ENCODE peak calls at places on chromosomes 4 and X, in four cellular contexts. K is colonic mucosa, C is Peyer's patch, G is cardiac muscle cell. L is an unnamed sample.

GRCh38 chr4:15587649-15588048 is 67.5 kb downstream of the FBXL5 start:
- DNase-seq in G (peak; percentile 80), C (no peak), K (no peak), L (no peak)

GRCh38 chrX:150143721-150144440 is 205.6 kb upstream of the EOLA2 start:
- DNase-seq in G (no peak), C (no peak), K (no peak), L (no peak)

GRCh38 chr4:122562436-122562835 is 58.4 kb downstream of the IL21 start:
- DNase-seq in C (no peak), G (no peak), K (no peak), L (no peak)

GRCh38 chr4:43325220-43325967 is 432.9 kb downstream of the GRXCR1 start:
- DNase-seq in G (peak; percentile 13), C (no peak), K (no peak), L (no peak)

GRCh38 chrX:69993494-69993893 is 56.2 kb downstream of the AWAT2 start:
- DNase-seq in C (no peak), K (no peak), G (no peak), L (no peak)

GRCh38 chr4:103091601-103092223 is 7.9 kb downstream of the BDH2 start:
- DNase-seq in G (peak; percentile 74), C (peak; percentile 25), K (peak; percentile 32), L (peak; percentile 36)

GRCh38 chr4:8089862-8090261 is 68.8 kb downstream of the ABLIM2 start:
- DNase-seq in C (no peak), K (no peak), G (no peak), L (no peak)

GRCh38 chrX:49246541-49246940 is 11.3 kb downstream of the CCDC22 start:
- DNase-seq in G (no peak), K (no peak), C (no peak), L (no peak)

GRCh38 chr4:61938250-61938846 is 738.2 kb downstream of the ADGRL3 start:
- DNase-seq in C (no peak), K (no peak), G (no peak), L (no peak)

GRCh38 chr4:95120456-95120855 is 362.7 kb downstream of the BMPR1B start:
- DNase-seq in G (no peak), C (no peak), K (no peak), L (no peak)

GRCh38 chrX:125205918-125206665 is 113.6 kb upstream of the TEX13C start:
- DNase-seq in C (no peak), K (peak; percentile 15), G (no peak), L (peak; percentile 13)

GRCh38 chr4:2259541-2260267 is 2.2 kb downstream of the MXD4 start:
- DNase-seq in K (no peak), G (no peak), C (no peak), L (peak; percentile 6)
- H3K4me1 ChIP-seq in K (peaks cover 10% of the 10 kb centered on the region), G (no peaks in the 10 kb centered on the region), C (peaks cover 13% of the 10 kb centered on the region), L (peaks cover 69% of the 10 kb centered on the region)

GRCh38 chr4:184651899-184652298 is 2.4 kb downstream of the PRIMPOL start:
- DNase-seq in C (no peak), K (no peak), G (no peak), L (no peak)

GRCh38 chr4:184657144-184657543 is 7.6 kb downstream of the PRIMPOL start:
- DNase-seq in G (no peak), C (no peak), K (no peak), L (no peak)

GRCh38 chr4:184649971-184650855 is 675 bp downstream of the PRIMPOL start:
- DNase-seq in G (peak; percentile 45), K (no peak), C (no peak), L (peak; percentile 20)

GRCh38 chr4:184655889-184656869 is 6.6 kb downstream of the PRIMPOL start:
- DNase-seq in C (no peak), G (no peak), K (no peak), L (no peak)

DNA sequence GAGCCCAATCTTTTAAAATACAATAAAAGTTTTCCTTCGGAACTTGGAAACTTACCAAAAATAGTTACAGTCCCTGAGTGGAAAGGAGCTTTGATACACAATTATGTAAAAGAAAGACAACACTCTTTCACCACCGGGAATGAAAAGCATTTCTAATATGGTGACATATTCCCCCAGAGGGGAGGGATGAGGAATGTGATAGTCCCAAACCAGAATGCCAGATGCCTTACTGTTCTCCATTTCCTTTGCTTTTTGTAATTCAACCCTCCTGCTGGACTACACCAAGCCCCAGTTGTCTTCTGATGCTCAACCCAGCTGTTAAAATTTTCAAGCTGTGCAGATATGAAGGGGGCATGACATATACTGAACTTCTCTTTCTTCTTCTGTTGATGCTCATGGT is 4.1 kb downstream of the PRIMPOL start:
- DNase-seq in G (no peak), C (no peak), K (no peak), L (no peak)
- TF ChIP-seq CTCF in G (no peak), C (no peak), K (no peak), L (no peak)

DNA sequence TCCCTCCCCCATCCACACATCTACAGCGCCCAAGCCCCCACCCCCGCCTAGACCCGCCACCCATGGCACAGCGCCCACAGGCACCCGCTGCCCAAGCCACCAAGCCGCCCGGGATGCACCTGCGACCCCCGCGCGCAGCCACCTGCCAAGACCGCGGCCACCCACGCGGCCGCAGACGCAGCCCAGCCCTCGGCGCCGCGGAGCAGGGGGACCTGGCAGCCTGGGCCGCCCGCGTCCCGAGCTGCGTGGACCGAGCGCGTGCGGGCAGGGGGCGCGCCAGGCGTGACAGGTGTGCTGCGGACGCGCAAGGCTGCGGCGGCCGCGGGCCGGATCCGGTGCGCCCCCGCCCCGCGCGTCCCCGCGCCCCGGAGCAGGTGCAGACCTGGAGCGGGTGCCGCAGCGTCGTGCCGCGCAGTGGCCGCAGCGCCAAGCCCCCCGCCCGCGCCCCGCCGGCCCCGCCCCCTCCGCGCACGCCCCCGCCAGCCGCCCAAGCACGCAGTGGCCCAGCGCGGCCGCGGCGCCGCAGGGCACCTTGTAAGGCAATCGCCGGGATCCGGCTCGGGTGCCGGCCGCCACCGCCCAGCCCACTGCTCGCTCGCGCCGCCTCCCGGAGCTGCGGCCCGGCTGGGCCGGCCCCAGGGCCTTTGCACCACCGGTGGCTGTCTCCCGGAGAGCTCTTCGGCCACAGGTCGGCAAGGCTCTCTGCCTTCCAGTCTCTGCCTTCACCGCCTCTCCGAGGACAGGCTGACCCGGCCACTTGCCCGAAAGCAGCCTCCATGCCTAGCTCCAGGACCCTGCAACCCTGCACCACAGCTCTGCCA is at the start of gene PNCK:
- DNase-seq in C (no peak), K (no peak), G (no peak), L (no peak)
- H3K27ac ChIP-seq in C (no peak within 1 kb of the TSS), K (no peak within 1 kb of the TSS), G (no peak within 1 kb of the TSS), L (no peak within 1 kb of the TSS)

DNA sequence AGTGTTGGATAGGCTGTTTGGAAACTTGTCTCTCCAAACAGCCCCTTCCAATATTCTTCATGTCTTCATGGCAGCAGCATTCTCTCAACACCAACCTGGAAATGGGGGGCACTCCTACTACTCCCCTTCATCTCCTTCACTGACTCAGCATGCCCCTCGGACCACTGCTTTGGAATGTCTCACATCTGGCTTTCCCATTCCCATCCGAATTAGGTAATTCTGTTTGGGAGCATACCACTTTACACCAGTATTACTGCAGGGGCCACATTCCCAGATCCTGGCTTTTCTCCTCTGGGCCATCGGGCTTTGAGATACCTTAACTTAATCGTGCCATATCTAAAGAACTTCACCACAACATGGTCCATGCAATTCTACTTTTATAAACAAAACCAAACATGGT is 100.8 kb downstream of the MAML3 start:
- DNase-seq in C (no peak), K (no peak), G (no peak), L (no peak)
- H3K4me1 ChIP-seq in C (no peaks in the 10 kb centered on the region), K (peaks cover 10% of the 10 kb centered on the region), G (peaks cover 31% of the 10 kb centered on the region), L (peaks cover 28% of the 10 kb centered on the region)

DNA sequence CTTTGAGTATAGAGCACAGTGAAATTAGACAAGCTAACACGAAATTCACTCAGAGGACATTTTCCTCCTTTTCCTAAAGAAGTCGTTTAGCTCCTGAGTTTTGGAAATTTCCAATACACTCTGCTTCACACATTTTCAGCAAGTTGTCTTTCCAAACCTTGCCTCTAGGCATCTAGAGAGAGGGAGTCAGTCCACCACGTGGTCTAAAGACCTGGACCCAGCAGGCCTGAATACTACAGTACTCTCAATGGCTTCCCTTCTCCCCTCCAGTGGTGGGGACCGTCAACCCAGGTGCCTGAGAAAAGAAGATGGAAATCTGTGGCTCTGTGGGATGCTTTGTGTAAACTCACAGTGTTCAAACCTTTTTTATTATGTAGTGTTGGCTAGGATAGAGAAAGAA is 13.9 kb upstream of the SCML2 start:
- DNase-seq in C (no peak), G (no peak), K (no peak), L (no peak)
- TF ChIP-seq CTCF in C (no peak), G (no peak), K (no peak), L (no peak)

L was measured in body of pancreas.